ENCODE peak calls at places on chromosomes 11 and 22, in seven cellular contexts. W is NCI-H1092, G is EL, U is neuronal stem cell, J is GM12865, Y is NCI-H2227 treated with DMSO at 0.1 percent for 48 hours, S is body of pancreas. M is an unnamed sample.

GRCh38 chr11:69825037-69825834 is 6.0 kb upstream of the FGF3 start:
- DNase-seq in Y (no peak), J (no peak), G (no peak), S (no peak), W (no peak), U (no peak), M (no peak)

GRCh38 chr11:72038491-72038890 is 39.8 kb downstream of the IL18BP start:
- DNase-seq in G (peak), W (peak), S (peak), J (no peak), U (no peak), Y (no peak), M (no peak)

GRCh38 chr11:12019867-12020416 is 11.5 kb upstream of the DKK3 start:
- DNase-seq in W (no peak), Y (no peak), J (no peak), S (no peak), U (no peak), G (no peak), M (no peak)

GRCh38 chr22:23218867-23219251 is 38.5 kb downstream of the BCR start:
- DNase-seq in S (peak), Y (peak), U (no peak), G (no peak), W (peak), J (peak), M (peak)

GRCh38 chr11:68978931-68979591 is 1.7 kb downstream of the MRGPRD start:
- DNase-seq in Y (no peak), J (no peak), S (no peak), G (no peak), U (no peak), W (no peak), M (no peak)

GRCh38 chr22:45783021-45783420 is 111.4 kb downstream of the ATXN10 start:
- DNase-seq in S (no peak), G (no peak), Y (no peak), W (no peak), U (no peak), J (no peak), M (no peak)

GRCh38 chr22:19853058-19853878 is 1.4 kb downstream of the GNB1L start:
- DNase-seq in G (no peak), Y (no peak), J (no peak), W (no peak), U (no peak), S (no peak), M (no peak)

GRCh38 chr11:33703771-33704170 is 3.1 kb upstream of the C11orf91 start:
- DNase-seq in U (no peak), W (no peak), Y (no peak), S (peak), J (no peak), G (peak), M (no peak)

GRCh38 chr11:19987243-19987870 is 172.9 kb downstream of the DBX1 start:
- DNase-seq in J (no peak), G (no peak), Y (no peak), S (no peak), W (no peak), U (no peak), M (no peak)

GRCh38 chr22:37862570-37863325 is 13.5 kb downstream of the EIF3L start:
- DNase-seq in Y (peak), W (no peak), S (peak), G (no peak), U (no peak), J (no peak), M (no peak)

GRCh38 chr11:100515087-100515486 is 172.0 kb upstream of the ARHGAP42 start:
- DNase-seq in Y (no peak), S (no peak), J (no peak), U (no peak), W (no peak), G (peak), M (no peak)

GRCh38 chr11:2722955-2723354 is 23.2 kb upstream of the KCNQ1OT1 start:
- DNase-seq in J (no peak), W (no peak), Y (no peak), G (no peak), S (no peak), U (no peak), M (no peak)

GRCh38 chr22:47816121-47816915 is 1053.9 kb downstream of the TBC1D22A start:
- DNase-seq in Y (no peak), U (no peak), W (no peak), G (no peak), J (no peak), S (no peak), M (no peak)

GRCh38 chr11:69000391-69000790 is 12.7 kb downstream of the MRGPRF start:
- DNase-seq in W (no peak), G (no peak), S (no peak), Y (no peak), U (no peak), J (no peak), M (no peak)

GRCh38 chr11:69732910-69733309 is 29.1 kb upstream of the FGF19 start:
- DNase-seq in U (no peak), Y (no peak), W (no peak), S (no peak), J (no peak), G (no peak), M (no peak)

GRCh38 chr11:16791494-16791961 is 53.1 kb downstream of the C11orf58 start:
- DNase-seq in J (no peak), S (peak), G (peak), Y (no peak), U (no peak), W (no peak), M (no peak)

GRCh38 chr22:26169312-26170111 is at the start of gene SEZ6L:
- DNase-seq in U (peak), Y (peak), G (no peak), J (peak), S (peak), W (peak), M (peak)

GRCh38 chr11:1030556-1030955 is 6.0 kb downstream of the MUC6 start:
- DNase-seq in G (no peak), J (no peak), Y (no peak), S (no peak), W (no peak), U (no peak), M (no peak)

GRCh38 chr11:75474878-75475766 is 42.1 kb upstream of the KLHL35 start:
- DNase-seq in G (peak), Y (peak), U (no peak), S (peak), W (no peak), J (peak), M (no peak)

GRCh38 chr22:21105294-21105693 is 59.5 kb downstream of the LRRC74B start:
- DNase-seq in U (no peak), J (no peak), W (no peak), Y (no peak), S (no peak), G (no peak), M (no peak)

GRCh38 chr11:19603771-19604170 is 108.9 kb upstream of the NAV2 start:
- DNase-seq in G (no peak), W (no peak), U (no peak), S (no peak), J (no peak), Y (no peak), M (no peak)